ENCODE peak calls at places on chromosome 13, in four cellular contexts. One of them, this sample, is unnamed.

GRCh38 chr13:46202956-46203355 is 8.8 kb upstream of the LRRC63 start:
- DNase-seq in psoas muscle: no peak
- DNase-seq in activated CD8-positive, alpha-beta memory T cell treated with anti-CD3 and anti-CD28 coated beads, Interleukin-2, amount 50 U/mL, for 4 hours: no peak
- DNase-seq in nephron progenitor cell: no peak
- DNase-seq in this sample: no peak

GRCh38 chr13:41603917-41604316 is 146.6 kb downstream of the RGCC start:
- DNase-seq in nephron progenitor cell: no peak
- DNase-seq in activated CD8-positive, alpha-beta memory T cell treated with anti-CD3 and anti-CD28 coated beads, Interleukin-2, amount 50 U/mL, for 4 hours: no peak
- DNase-seq in psoas muscle: peak
- DNase-seq in this sample: no peak

GRCh38 chr13:39616087-39616694 is 13.2 kb upstream of the LHFPL6 start:
- DNase-seq in nephron progenitor cell: peak
- DNase-seq in activated CD8-positive, alpha-beta memory T cell treated with anti-CD3 and anti-CD28 coated beads, Interleukin-2, amount 50 U/mL, for 4 hours: peak
- DNase-seq in psoas muscle: no peak
- DNase-seq in this sample: no peak

GRCh38 chr13:54536112-54536511 is 1507.5 kb downstream of the OLFM4 start:
- DNase-seq in psoas muscle: no peak
- DNase-seq in nephron progenitor cell: no peak
- DNase-seq in activated CD8-positive, alpha-beta memory T cell treated with anti-CD3 and anti-CD28 coated beads, Interleukin-2, amount 50 U/mL, for 4 hours: no peak
- DNase-seq in this sample: no peak

GRCh38 chr13:54953786-54954185 is 1925.2 kb downstream of the OLFM4 start:
- DNase-seq in nephron progenitor cell: no peak
- DNase-seq in activated CD8-positive, alpha-beta memory T cell treated with anti-CD3 and anti-CD28 coated beads, Interleukin-2, amount 50 U/mL, for 4 hours: no peak
- DNase-seq in psoas muscle: no peak
- DNase-seq in this sample: no peak

GRCh38 chr13:80116107-80116506 is 224.8 kb downstream of the SPRY2 start:
- DNase-seq in psoas muscle: no peak
- DNase-seq in nephron progenitor cell: no peak
- DNase-seq in activated CD8-positive, alpha-beta memory T cell treated with anti-CD3 and anti-CD28 coated beads, Interleukin-2, amount 50 U/mL, for 4 hours: no peak
- DNase-seq in this sample: no peak

GRCh38 chr13:67285611-67286010 is 55.5 kb upstream of the PCDH9 start:
- DNase-seq in psoas muscle: no peak
- DNase-seq in activated CD8-positive, alpha-beta memory T cell treated with anti-CD3 and anti-CD28 coated beads, Interleukin-2, amount 50 U/mL, for 4 hours: no peak
- DNase-seq in nephron progenitor cell: no peak
- DNase-seq in this sample: no peak

GRCh38 chr13:79628463-79628862 is 147.5 kb downstream of the NDFIP2 start:
- DNase-seq in activated CD8-positive, alpha-beta memory T cell treated with anti-CD3 and anti-CD28 coated beads, Interleukin-2, amount 50 U/mL, for 4 hours: no peak
- DNase-seq in psoas muscle: no peak
- DNase-seq in nephron progenitor cell: no peak
- DNase-seq in this sample: no peak

GRCh38 chr13:97234742-97235141 is 12.6 kb downstream of the MBNL2 start:
- DNase-seq in activated CD8-positive, alpha-beta memory T cell treated with anti-CD3 and anti-CD28 coated beads, Interleukin-2, amount 50 U/mL, for 4 hours: no peak
- DNase-seq in psoas muscle: no peak
- DNase-seq in nephron progenitor cell: no peak
- DNase-seq in this sample: no peak

GRCh38 chr13:84080748-84081530 is 198.7 kb upstream of the SLITRK1 start:
- DNase-seq in nephron progenitor cell: no peak
- DNase-seq in psoas muscle: no peak
- DNase-seq in activated CD8-positive, alpha-beta memory T cell treated with anti-CD3 and anti-CD28 coated beads, Interleukin-2, amount 50 U/mL, for 4 hours: no peak
- DNase-seq in this sample: no peak

GRCh38 chr13:60727140-60727539 is 330.1 kb downstream of the TDRD3 start:
- DNase-seq in psoas muscle: no peak
- DNase-seq in activated CD8-positive, alpha-beta memory T cell treated with anti-CD3 and anti-CD28 coated beads, Interleukin-2, amount 50 U/mL, for 4 hours: no peak
- DNase-seq in nephron progenitor cell: no peak
- DNase-seq in this sample: no peak

GRCh38 chr13:21683034-21683733 is 12.3 kb downstream of the FGF9 start:
- DNase-seq in nephron progenitor cell: no peak
- DNase-seq in activated CD8-positive, alpha-beta memory T cell treated with anti-CD3 and anti-CD28 coated beads, Interleukin-2, amount 50 U/mL, for 4 hours: no peak
- DNase-seq in psoas muscle: no peak
- DNase-seq in this sample: no peak

GRCh38 chr13:90686438-90686837 is 661.0 kb upstream of the MIR17HG start:
- DNase-seq in activated CD8-positive, alpha-beta memory T cell treated with anti-CD3 and anti-CD28 coated beads, Interleukin-2, amount 50 U/mL, for 4 hours: no peak
- DNase-seq in psoas muscle: no peak
- DNase-seq in nephron progenitor cell: no peak
- DNase-seq in this sample: no peak

GRCh38 chr13:36706755-36707154 is 32.9 kb downstream of the SERTM1 start:
- DNase-seq in activated CD8-positive, alpha-beta memory T cell treated with anti-CD3 and anti-CD28 coated beads, Interleukin-2, amount 50 U/mL, for 4 hours: no peak
- DNase-seq in nephron progenitor cell: no peak
- DNase-seq in psoas muscle: no peak
- DNase-seq in this sample: no peak

GRCh38 chr13:99694251-99694650 is 193.0 kb downstream of the TM9SF2 start:
- DNase-seq in psoas muscle: no peak
- DNase-seq in activated CD8-positive, alpha-beta memory T cell treated with anti-CD3 and anti-CD28 coated beads, Interleukin-2, amount 50 U/mL, for 4 hours: no peak
- DNase-seq in nephron progenitor cell: no peak
- DNase-seq in this sample: no peak

GRCh38 chr13:77062097-77062496 is 35.1 kb upstream of the FBXL3 start:
- DNase-seq in psoas muscle: no peak
- DNase-seq in activated CD8-positive, alpha-beta memory T cell treated with anti-CD3 and anti-CD28 coated beads, Interleukin-2, amount 50 U/mL, for 4 hours: no peak
- DNase-seq in nephron progenitor cell: no peak
- DNase-seq in this sample: no peak

GRCh38 chr13:97226788-97227627 is 4.9 kb downstream of the MBNL2 start:
- DNase-seq in activated CD8-positive, alpha-beta memory T cell treated with anti-CD3 and anti-CD28 coated beads, Interleukin-2, amount 50 U/mL, for 4 hours: peak
- DNase-seq in nephron progenitor cell: no peak
- DNase-seq in psoas muscle: no peak
- DNase-seq in this sample: peak

GRCh38 chr13:85148009-85148408 is 651.2 kb downstream of the SLITRK6 start:
- DNase-seq in nephron progenitor cell: no peak
- DNase-seq in psoas muscle: no peak
- DNase-seq in activated CD8-positive, alpha-beta memory T cell treated with anti-CD3 and anti-CD28 coated beads, Interleukin-2, amount 50 U/mL, for 4 hours: no peak
- DNase-seq in this sample: no peak

GRCh38 chr13:32504263-32504662 is 34.3 kb downstream of the N4BP2L2 start:
- DNase-seq in activated CD8-positive, alpha-beta memory T cell treated with anti-CD3 and anti-CD28 coated beads, Interleukin-2, amount 50 U/mL, for 4 hours: no peak
- DNase-seq in nephron progenitor cell: no peak
- DNase-seq in psoas muscle: no peak
- DNase-seq in this sample: no peak

GRCh38 chr13:41398494-41399190 is 58.7 kb upstream of the RGCC start:
- DNase-seq in psoas muscle: no peak
- DNase-seq in nephron progenitor cell: no peak
- DNase-seq in activated CD8-positive, alpha-beta memory T cell treated with anti-CD3 and anti-CD28 coated beads, Interleukin-2, amount 50 U/mL, for 4 hours: no peak
- DNase-seq in this sample: no peak

GRCh38 chr13:27923794-27924528 is 4.2 kb downstream of the PDX1 start:
- DNase-seq in psoas muscle: no peak
- DNase-seq in activated CD8-positive, alpha-beta memory T cell treated with anti-CD3 and anti-CD28 coated beads, Interleukin-2, amount 50 U/mL, for 4 hours: no peak
- DNase-seq in nephron progenitor cell: peak
- DNase-seq in this sample: no peak

GRCh38 chr13:95164830-95165229 is 136.4 kb downstream of the ABCC4 start:
- DNase-seq in activated CD8-positive, alpha-beta memory T cell treated with anti-CD3 and anti-CD28 coated beads, Interleukin-2, amount 50 U/mL, for 4 hours: no peak
- DNase-seq in psoas muscle: no peak
- DNase-seq in nephron progenitor cell: no peak
- DNase-seq in this sample: no peak